ENCODE peak calls at places on chromosome 11, in eight cellular contexts. V is heart left ventricle; N is AG09309; B is fibroblast of mammary gland; G is neural crest cell; R is body of pancreas; Y is AG10803; O is activated CD8-positive, alpha-beta T cell treated with anti-CD3 and anti-CD28 coated beads for 36 hours. W is an unnamed sample.

GRCh38 chr11:4464216-4465159 is 15.4 kb downstream of the OR52K2 start:
- DNase-seq in B (peak), N (no peak), Y (peak), G (no peak), O (no peak), R (no peak), V (no peak), W (no peak)

GRCh38 chr11:3123316-3123715 is 41.8 kb downstream of the OSBPL5 start:
- DNase-seq in V (peak), O (no peak), B (peak), N (no peak), Y (peak), R (peak), G (no peak), W (no peak)

GRCh38 chr11:45799562-45799961 is 5.4 kb upstream of the SLC35C1 start:
- DNase-seq in O (no peak), G (no peak), Y (no peak), V (no peak), B (no peak), N (no peak), R (no peak), W (no peak)

GRCh38 chr11:95503047-95503446 is 272.0 kb upstream of the SESN3 start:
- DNase-seq in Y (peak), B (peak), N (no peak), G (no peak), O (no peak), R (no peak), V (no peak), W (no peak)

GRCh38 chr11:17719028-17719939 is at the start of gene MYOD1:
- DNase-seq in G (no peak), Y (no peak), V (no peak), O (no peak), B (peak), R (no peak), N (no peak), W (no peak)

GRCh38 chr11:80860632-80861031 is 1419.8 kb upstream of the TENM4 start:
- DNase-seq in V (no peak), Y (no peak), R (no peak), G (no peak), B (peak), N (no peak), O (no peak), W (no peak)

GRCh38 chr11:61516675-61517516 is 8.3 kb downstream of the LRRC10B start:
- DNase-seq in G (peak), Y (no peak), B (peak), R (no peak), O (peak), N (no peak), V (no peak), W (peak)

GRCh38 chr11:133816146-133816545 is 29.2 kb downstream of the SPATA19 start:
- DNase-seq in B (no peak), O (no peak), R (no peak), V (no peak), Y (no peak), G (no peak), N (no peak), W (no peak)

GRCh38 chr11:85875505-85875904 is 20.3 kb downstream of the CCDC83 start:
- DNase-seq in G (no peak), Y (peak), V (no peak), O (no peak), B (peak), R (no peak), N (peak), W (no peak)

GRCh38 chr11:129190087-129190486 is 2.0 kb downstream of the ARHGAP32 start:
- DNase-seq in V (no peak), O (no peak), G (no peak), N (no peak), Y (peak), R (no peak), B (peak), W (no peak)

GRCh38 chr11:131295986-131296385 is 74.4 kb upstream of the NTM start:
- DNase-seq in O (no peak), V (no peak), Y (no peak), G (no peak), B (no peak), R (no peak), N (no peak), W (no peak)

GRCh38 chr11:62980133-62980760 is 4.5 kb downstream of the SLC22A6 start:
- DNase-seq in V (no peak), O (peak), G (no peak), Y (no peak), B (peak), N (no peak), R (no peak), W (no peak)

GRCh38 chr11:8899119-8899753 is 11.8 kb upstream of the AKIP1 start:
- DNase-seq in N (no peak), V (no peak), B (no peak), R (no peak), G (no peak), Y (no peak), O (no peak), W (no peak)

DNA sequence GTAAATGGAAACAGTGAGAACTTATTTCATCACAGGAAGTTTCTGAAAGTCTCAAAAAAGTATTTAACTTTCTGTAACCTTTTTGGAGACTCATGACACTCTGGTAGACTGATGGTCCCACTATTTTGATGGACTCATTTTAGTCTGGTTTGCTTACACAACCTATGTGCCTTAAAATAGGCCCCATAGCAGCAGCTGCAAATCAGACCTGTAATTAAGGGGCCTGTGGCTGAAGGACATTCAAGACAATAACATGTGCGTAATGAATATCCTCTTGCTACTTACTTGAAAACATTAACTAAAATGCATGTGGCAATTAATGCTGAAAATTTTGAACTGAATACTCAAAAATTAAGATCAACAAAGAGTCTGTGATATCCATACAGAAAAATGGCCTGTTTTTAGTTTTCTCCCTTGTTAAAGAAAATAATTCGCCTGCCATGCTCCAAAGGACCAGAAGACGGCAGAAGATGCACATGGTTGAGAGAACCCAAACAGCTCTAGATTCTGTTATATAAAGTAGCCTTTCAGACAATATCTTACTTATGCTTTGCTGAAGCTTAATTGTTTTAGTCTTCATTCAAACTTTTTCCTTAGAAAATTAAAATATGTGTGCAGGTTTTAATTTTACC is 568.5 kb downstream of the KCNA4 start:
- DNase-seq in O (no peak), N (no peak), R (no peak), G (peak), B (peak), V (no peak), Y (peak), W (no peak)
- TF ChIP-seq CTCF in O (no peak), N (peak), R (no peak), G (peak), B (peak), V (peak), Y (peak), W (no peak)

GRCh38 chr11:75574698-75575265 is 12.7 kb downstream of the SERPINH1 start:
- DNase-seq in R (no peak), V (no peak), N (no peak), O (no peak), Y (peak), G (no peak), B (no peak), W (no peak)
- TF ChIP-seq CTCF in R (no peak), V (peak), N (peak), O (no peak), Y (peak), G (no peak), B (peak), W (no peak)

GRCh38 chr11:12827929-12828812 is 153.9 kb downstream of the TEAD1 start:
- DNase-seq in B (peak), V (peak), O (no peak), R (peak), N (peak), G (no peak), Y (peak), W (peak)
- TF ChIP-seq CTCF in B (no peak), V (no peak), O (no peak), R (no peak), N (no peak), G (no peak), Y (no peak), W (no peak)

GRCh38 chr11:58784995-58785394 is 53.3 kb upstream of the GLYAT start:
- DNase-seq in V (no peak), O (no peak), R (no peak), Y (no peak), B (no peak), N (no peak), G (no peak), W (no peak)
- TF ChIP-seq CTCF in V (no peak), O (no peak), R (no peak), Y (peak), B (peak), N (no peak), G (no peak), W (peak)

GRCh38 chr11:123577081-123577598 is 77.3 kb downstream of the SCN3B start:
- DNase-seq in R (peak), N (no peak), V (peak), Y (peak), B (peak), O (peak), G (peak), W (peak)
- TF ChIP-seq CTCF in R (peak), N (peak), V (peak), Y (peak), B (peak), O (peak), G (peak), W (peak)

DNA sequence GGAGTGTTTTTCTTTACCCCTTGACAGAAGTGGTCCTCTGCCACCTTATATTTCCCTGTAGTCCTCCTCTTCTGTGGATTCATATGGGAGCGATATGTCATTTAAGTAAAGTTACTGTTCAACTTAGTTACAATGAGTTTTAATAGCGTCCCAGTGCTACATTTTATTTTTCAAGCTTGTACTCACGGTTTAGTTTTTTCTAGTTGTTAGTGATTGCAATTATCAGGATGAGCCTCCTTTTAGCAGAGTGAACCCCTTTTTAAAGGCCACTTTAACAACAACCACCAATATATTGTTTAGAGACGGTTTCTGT is 1.5 kb downstream of the PCF11 start:
- DNase-seq in R (no peak), Y (no peak), O (no peak), B (no peak), V (no peak), G (no peak), N (no peak), W (no peak)
- TF ChIP-seq CTCF in R (no peak), Y (no peak), O (no peak), B (no peak), V (no peak), G (no peak), N (no peak), W (no peak)

GRCh38 chr11:23021287-23021863 is 161.1 kb upstream of the CCDC179 start:
- DNase-seq in B (peak), G (peak), V (no peak), O (peak), Y (peak), R (peak), N (no peak), W (peak)
- TF ChIP-seq CTCF in B (peak), G (peak), V (peak), O (peak), Y (peak), R (peak), N (peak), W (peak)

W was measured in GM13977.